ENCODE peak calls at places on chromosomes 3 and 15, in five cellular contexts. P, T, H, N and X are unnamed samples.

GRCh38 chr15:52143862-52144261 is 31.3 kb upstream of the BCL2L10 start:
- DNase-seq in P (no peak), T (peak), H (peak), N (no peak), X (peak)

GRCh38 chr3:71987828-71988227 is 202.9 kb upstream of the PROK2 start:
- DNase-seq in P (no peak), T (no peak), H (peak), N (no peak), X (no peak)

GRCh38 chr3:192833177-192833890 is 84.3 kb downstream of the MB21D2 start:
- DNase-seq in P (no peak), T (peak), H (peak), N (no peak), X (no peak)

GRCh38 chr3:193520738-193521137 is 34.0 kb downstream of the ATP13A4 start:
- DNase-seq in P (no peak), T (no peak), H (no peak), N (no peak), X (no peak)

GRCh38 chr3:129161860-129162271 is 1.0 kb upstream of the ISY1 start:
- DNase-seq in P (no peak), T (no peak), H (peak), N (no peak), X (no peak)

GRCh38 chr15:52351206-52351907 is 55.8 kb upstream of the MYO5C start:
- DNase-seq in P (no peak), T (no peak), H (no peak), N (no peak), X (no peak)

GRCh38 chr15:95017950-95018349 is 786.6 kb downstream of the MCTP2 start:
- DNase-seq in P (no peak), T (no peak), H (no peak), N (no peak), X (no peak)

GRCh38 chr3:12249519-12249918 is 39.4 kb upstream of the PPARG start:
- DNase-seq in P (no peak), T (no peak), H (no peak), N (no peak), X (no peak)

GRCh38 chr3:81352867-81353266 is 408.6 kb downstream of the GBE1 start:
- DNase-seq in P (no peak), T (no peak), H (peak), N (no peak), X (no peak)

GRCh38 chr3:21117397-21117796 is 633.6 kb downstream of the ZNF385D start:
- DNase-seq in P (no peak), T (no peak), H (no peak), N (no peak), X (no peak)

GRCh38 chr3:97823081-97823480 is 1.3 kb downstream of the CRYBG3 start:
- DNase-seq in P (no peak), T (no peak), H (no peak), N (no peak), X (no peak)

GRCh38 chr3:187811580-187812250 is 66.4 kb upstream of the BCL6 start:
- DNase-seq in P (no peak), T (peak), H (peak), N (no peak), X (no peak)

GRCh38 chr15:82530606-82531379 is 9.5 kb downstream of the RPS17 start:
- DNase-seq in P (peak), T (no peak), H (peak), N (peak), X (peak)

GRCh38 chr3:195699148-195699771 is 21.5 kb upstream of the MUC20 start:
- DNase-seq in P (no peak), T (no peak), H (no peak), N (no peak), X (no peak)

GRCh38 chr3:142087676-142088075 is 61.7 kb downstream of the TFDP2 start:
- DNase-seq in P (no peak), T (peak), H (peak), N (no peak), X (no peak)

GRCh38 chr3:104066658-104067057 is 1300.1 kb upstream of the ALCAM start:
- DNase-seq in P (no peak), T (peak), H (peak), N (no peak), X (no peak)

GRCh38 chr3:7205535-7206331 is 344.8 kb downstream of the GRM7 start:
- DNase-seq in P (peak), T (no peak), H (no peak), N (no peak), X (no peak)

GRCh38 chr3:52383446-52383845 is 61.5 kb downstream of the SEMA3G start:
- DNase-seq in P (no peak), T (no peak), H (no peak), N (no peak), X (no peak)

GRCh38 chr15:63606333-63606732 is 9.1 kb downstream of the FBXL22 start:
- DNase-seq in P (no peak), T (no peak), H (no peak), N (no peak), X (no peak)